ENCODE peak calls at places on chromosomes 3 and 15, in nine cellular contexts. P is AG20443; T is activated B cell treated with CpG ODN at 0.5 μM for 24 hours; D is neuronal stem cell; I is CD8-positive, alpha-beta memory T cell; F is globus pallidus; X is MCF 10A; B is NCI-H1092; O is SW480. W is an unnamed sample.

GRCh38 chr15:40766194-40766830 is 2.4 kb downstream of the GCHFR start:
- DNase-seq in D (no peak), B (no peak), X (peak), T (no peak), I (no peak), O (no peak), P (no peak), F (no peak), W (no peak)

GRCh38 chr3:126488886-126489569 is 13.3 kb upstream of the ZXDC start:
- DNase-seq in P (no peak), B (no peak), F (no peak), D (no peak), T (no peak), X (no peak), O (no peak), I (no peak), W (no peak)

GRCh38 chr3:53226142-53226840 is 29.5 kb downstream of the TKT start:
- DNase-seq in F (no peak), X (no peak), B (no peak), D (no peak), T (no peak), I (no peak), P (no peak), O (no peak), W (no peak)

GRCh38 chr3:10017636-10018292 is 8.5 kb upstream of the FANCD2 start:
- DNase-seq in O (no peak), B (no peak), F (no peak), T (no peak), I (no peak), P (peak), D (no peak), X (peak), W (no peak)

GRCh38 chr3:150410311-150411105 is 2.4 kb downstream of the TSC22D2 start:
- DNase-seq in X (peak), F (peak), I (peak), T (peak), D (no peak), P (peak), O (peak), B (no peak), W (peak)

GRCh38 chr15:83380682-83381081 is 66.5 kb upstream of the SH3GL3 start:
- DNase-seq in T (no peak), B (no peak), D (no peak), O (peak), I (no peak), F (no peak), P (peak), X (peak), W (no peak)

GRCh38 chr15:89647191-89647851 is 7.9 kb downstream of the KIF7 start:
- DNase-seq in X (peak), O (peak), B (peak), P (peak), F (peak), T (peak), D (peak), I (peak), W (peak)

GRCh38 chr15:82103500-82103899 is 57.7 kb upstream of the MEX3B start:
- DNase-seq in T (no peak), F (no peak), D (no peak), X (no peak), O (no peak), B (no peak), I (no peak), P (no peak), W (no peak)

GRCh38 chr3:194508486-194509449 is 22.0 kb upstream of the ATP13A3 start:
- DNase-seq in I (no peak), P (no peak), X (no peak), T (no peak), B (no peak), O (no peak), D (no peak), F (no peak), W (no peak)

GRCh38 chr3:25495304-25495703 is 67.2 kb downstream of the RARB start:
- DNase-seq in I (no peak), P (no peak), D (no peak), O (no peak), T (no peak), F (no peak), X (no peak), B (no peak), W (no peak)

GRCh38 chr3:119508172-119508845 is 10.0 kb downstream of the TIMMDC1 start:
- DNase-seq in P (no peak), F (no peak), I (no peak), B (no peak), O (no peak), D (no peak), T (no peak), X (no peak), W (no peak)

GRCh38 chr3:102229062-102229655 is 205.7 kb upstream of the ZPLD1 start:
- DNase-seq in O (peak), B (peak), F (peak), X (peak), P (peak), D (peak), T (peak), I (peak), W (peak)

GRCh38 chr15:29448320-29448719 is 178.7 kb upstream of the NSMCE3 start:
- DNase-seq in O (no peak), P (no peak), X (no peak), I (no peak), T (no peak), F (no peak), D (no peak), B (no peak), W (no peak)

GRCh38 chr3:187610926-187611545 is 59.2 kb downstream of the SST start:
- DNase-seq in F (no peak), O (no peak), B (no peak), D (no peak), P (peak), T (no peak), I (no peak), X (no peak), W (no peak)

GRCh38 chr3:142896201-142896755 is 7.4 kb upstream of the PCOLCE2 start:
- DNase-seq in F (no peak), T (no peak), P (peak), O (peak), X (peak), D (no peak), I (no peak), B (no peak), W (no peak)

GRCh38 chr15:27091270-27091940 is 120.4 kb downstream of the GABRG3 start:
- DNase-seq in I (no peak), X (no peak), D (no peak), F (no peak), T (no peak), B (no peak), O (no peak), P (no peak), W (no peak)

GRCh38 chr3:53554559-53555511 is 60.4 kb downstream of the CACNA1D start:
- DNase-seq in D (no peak), I (no peak), P (no peak), X (no peak), F (no peak), B (no peak), T (no peak), O (no peak), W (no peak)

GRCh38 chr3:36480916-36481648 is 100.8 kb downstream of the STAC start:
- DNase-seq in I (no peak), T (no peak), P (peak), O (no peak), D (no peak), B (no peak), F (no peak), X (no peak), W (no peak)

GRCh38 chr15:80599359-80599758 is 95.8 kb upstream of the ABHD17C start:
- DNase-seq in P (no peak), I (no peak), F (no peak), B (no peak), D (no peak), O (no peak), T (no peak), X (no peak), W (no peak)

GRCh38 chr3:132593950-132594328 is 3.1 kb upstream of the ACKR4 start:
- DNase-seq in X (peak), P (peak), O (no peak), B (no peak), I (no peak), T (no peak), D (no peak), F (no peak), W (no peak)

GRCh38 chr15:38406451-38406850 is 47.5 kb upstream of the FAM98B start:
- DNase-seq in I (no peak), F (no peak), T (no peak), X (no peak), O (no peak), P (peak), D (no peak), B (no peak), W (no peak)

GRCh38 chr3:184559336-184559735 is 2.2 kb upstream of the EPHB3 start:
- DNase-seq in B (peak), P (no peak), T (no peak), F (no peak), D (no peak), X (no peak), I (no peak), O (peak), W (no peak)

GRCh38 chr3:78978037-78978436 is 789.8 kb downstream of the ROBO1 start:
- DNase-seq in I (no peak), B (no peak), X (peak), P (peak), O (peak), T (no peak), F (no peak), D (no peak), W (no peak)

GRCh38 chr15:88036154-88036839 is 220.2 kb downstream of the NTRK3 start:
- DNase-seq in I (no peak), F (peak), B (no peak), X (no peak), D (no peak), T (no peak), O (no peak), P (no peak), W (no peak)

GRCh38 chr3:157858821-157859220 is 247.4 kb downstream of the SHOX2 start:
- DNase-seq in D (no peak), O (no peak), F (no peak), P (no peak), T (no peak), B (no peak), X (peak), I (no peak), W (no peak)

GRCh38 chr15:66261056-66261455 is 7.5 kb upstream of the MEGF11 start:
- DNase-seq in B (no peak), F (no peak), X (no peak), O (no peak), T (no peak), D (no peak), P (no peak), I (no peak), W (no peak)

GRCh38 chr3:8512234-8512633 is 10.6 kb downstream of the LMCD1 start:
- DNase-seq in B (no peak), D (no peak), F (no peak), X (no peak), I (no peak), P (no peak), T (no peak), O (no peak), W (no peak)

GRCh38 chr3:50237133-50237651 is 1.2 kb downstream of the GNAI2 start:
- DNase-seq in X (peak), O (no peak), F (no peak), B (no peak), P (peak), D (no peak), T (peak), I (peak), W (peak)

GRCh38 chr3:58260261-58260731 is 22.7 kb downstream of the ABHD6 start:
- DNase-seq in I (no peak), X (peak), B (no peak), P (peak), O (peak), F (peak), T (no peak), D (no peak), W (no peak)

W was measured in effector memory CD8-positive, alpha-beta T cell.